ENCODE peak calls at places on chromosomes 16 and 17, in eight cellular contexts. C is GM13976, E is heart right ventricle, F is psoas muscle, Q is MCF 10A, D is IMR-90, U is lower lobe of right lung, G is AG09319. Z is an unnamed sample.

GRCh38 chr17:29561541-29562517 is 5.0 kb downstream of the ABHD15 start:
- DNase-seq in C (peak; percentile 17), E (no peak), F (no peak), Q (no peak), D (no peak), U (peak; percentile 53), G (no peak), Z (no peak)

GRCh38 chr17:21001813-21002221 is 41.0 kb downstream of the USP22 start:
- DNase-seq in C (no peak), E (no peak), F (peak; percentile 4), Q (no peak), D (no peak), U (no peak), G (no peak), Z (no peak)

GRCh38 chr17:59746849-59747445 is 39.5 kb downstream of the VMP1 start:
- DNase-seq in C (peak; percentile 48), E (no peak), F (no peak), Q (peak; percentile 50), D (peak; percentile 71), U (no peak), G (no peak), Z (peak; percentile 36)

GRCh38 chr16:90057738-90058173 is 19.4 kb downstream of the PRDM7 start:
- DNase-seq in C (peak; percentile 40), E (no peak), F (no peak), Q (peak; percentile 14), D (peak; percentile 90), U (no peak), G (no peak), Z (peak; percentile 34)

GRCh38 chr17:61459968-61460718 is 7.9 kb downstream of the TBX4 start:
- DNase-seq in C (no peak), E (no peak), F (no peak), Q (no peak), D (no peak), U (no peak), G (no peak), Z (no peak)

GRCh38 chr17:29862951-29863350 is 67.1 kb downstream of the SSH2 start:
- DNase-seq in C (no peak), E (no peak), F (no peak), Q (no peak), D (no peak), U (no peak), G (no peak), Z (no peak)

GRCh38 chr17:72302735-72303134 is 181.9 kb downstream of the SOX9 start:
- DNase-seq in C (no peak), E (no peak), F (no peak), Q (no peak), D (no peak), U (no peak), G (no peak), Z (no peak)

GRCh38 chr17:1894753-1895339 is 65.0 kb downstream of the RPA1 start:
- DNase-seq in C (no peak), E (no peak), F (no peak), Q (no peak), D (no peak), U (peak; percentile 66), G (no peak), Z (no peak)

GRCh38 chr16:5042574-5043171 is 8.9 kb upstream of the NAGPA start:
- DNase-seq in C (no peak), E (no peak), F (no peak), Q (no peak), D (peak; percentile 60), U (no peak), G (no peak), Z (no peak)

GRCh38 chr16:17416461-17417221 is 54.1 kb downstream of the XYLT1 start:
- DNase-seq in C (peak; percentile 88), E (no peak), F (no peak), Q (no peak), D (peak; percentile 38), U (peak; percentile 63), G (no peak), Z (peak; percentile 85)

GRCh38 chr16:17423195-17423594 is 47.6 kb downstream of the XYLT1 start:
- DNase-seq in C (no peak), E (no peak), F (no peak), Q (no peak), D (no peak), U (no peak), G (no peak), Z (no peak)

GRCh38 chr16:17420821-17421220 is 49.9 kb downstream of the XYLT1 start:
- DNase-seq in C (no peak), E (no peak), F (no peak), Q (no peak), D (peak; percentile 39), U (no peak), G (no peak), Z (no peak)

GRCh38 chr16:17417740-17418139 is 53.0 kb downstream of the XYLT1 start:
- DNase-seq in C (no peak), E (no peak), F (no peak), Q (peak; percentile 1), D (no peak), U (no peak), G (no peak), Z (no peak)

GRCh38 chr16:17419266-17419665 is 51.5 kb downstream of the XYLT1 start:
- DNase-seq in C (no peak), E (no peak), F (no peak), Q (no peak), D (no peak), U (no peak), G (no peak), Z (no peak)
- TF ChIP-seq CTCF in C (no peak), E (no peak), F (no peak), Q (no peak), D (no peak), U (no peak), G (no peak), Z (no peak)

GRCh38 chr17:5785343-5785742 is 201.0 kb upstream of the NLRP1 start:
- DNase-seq in C (no peak), E (no peak), F (no peak), Q (peak; percentile 30), D (peak; percentile 76), U (no peak), G (no peak), Z (peak; percentile 45)

GRCh38 chr17:5784791-5785190 is 200.5 kb upstream of the NLRP1 start:
- DNase-seq in C (no peak), E (no peak), F (no peak), Q (peak; percentile 20), D (no peak), U (no peak), G (no peak), Z (no peak)

GRCh38 chr17:5786510-5786875 is 202.2 kb upstream of the NLRP1 start:
- DNase-seq in C (no peak), E (no peak), F (no peak), Q (no peak), D (no peak), U (no peak), G (no peak), Z (no peak)

GRCh38 chr17:5783851-5784250 is 199.5 kb upstream of the NLRP1 start:
- DNase-seq in C (no peak), E (no peak), F (no peak), Q (no peak), D (no peak), U (no peak), G (no peak), Z (no peak)

DNA sequence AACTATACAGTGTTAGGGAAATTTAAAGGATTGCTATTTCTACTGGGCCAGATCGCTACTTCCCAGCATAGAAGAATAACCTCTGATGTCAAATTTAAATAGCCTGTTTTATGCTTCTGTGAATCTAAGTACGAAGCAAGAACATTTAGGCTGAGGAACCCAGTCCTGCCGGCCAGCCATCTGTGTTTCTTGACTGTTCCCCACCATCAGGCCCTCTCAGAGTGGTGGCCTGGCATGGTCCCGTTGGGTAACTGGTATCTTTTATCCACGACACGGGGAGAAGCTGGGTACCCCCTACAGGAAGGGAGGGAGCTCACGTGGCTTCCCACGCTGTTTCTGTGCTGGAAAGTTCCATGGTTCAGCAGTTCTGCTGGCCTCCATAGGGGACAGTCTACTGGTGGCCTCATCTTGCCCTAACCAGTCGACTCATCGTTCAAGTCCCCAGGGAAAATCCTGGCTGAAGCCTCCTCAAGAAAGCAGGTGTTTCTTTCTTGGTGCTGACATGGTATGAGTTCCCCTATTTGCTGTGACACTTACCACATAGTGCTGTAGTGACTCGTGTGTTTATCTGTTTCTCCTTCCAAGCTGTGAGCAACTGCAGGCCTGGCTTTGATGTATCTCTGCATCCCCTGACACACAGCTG is 201.7 kb upstream of the NLRP1 start:
- DNase-seq in C (peak; percentile 45), E (no peak), F (no peak), Q (no peak), D (peak; percentile 91), U (no peak), G (no peak), Z (peak; percentile 49)
- TF ChIP-seq CTCF in C (no peak), E (no peak), F (no peak), Q (no peak), D (peak; percentile 27), U (no peak), G (peak; percentile 1), Z (no peak)

DNA sequence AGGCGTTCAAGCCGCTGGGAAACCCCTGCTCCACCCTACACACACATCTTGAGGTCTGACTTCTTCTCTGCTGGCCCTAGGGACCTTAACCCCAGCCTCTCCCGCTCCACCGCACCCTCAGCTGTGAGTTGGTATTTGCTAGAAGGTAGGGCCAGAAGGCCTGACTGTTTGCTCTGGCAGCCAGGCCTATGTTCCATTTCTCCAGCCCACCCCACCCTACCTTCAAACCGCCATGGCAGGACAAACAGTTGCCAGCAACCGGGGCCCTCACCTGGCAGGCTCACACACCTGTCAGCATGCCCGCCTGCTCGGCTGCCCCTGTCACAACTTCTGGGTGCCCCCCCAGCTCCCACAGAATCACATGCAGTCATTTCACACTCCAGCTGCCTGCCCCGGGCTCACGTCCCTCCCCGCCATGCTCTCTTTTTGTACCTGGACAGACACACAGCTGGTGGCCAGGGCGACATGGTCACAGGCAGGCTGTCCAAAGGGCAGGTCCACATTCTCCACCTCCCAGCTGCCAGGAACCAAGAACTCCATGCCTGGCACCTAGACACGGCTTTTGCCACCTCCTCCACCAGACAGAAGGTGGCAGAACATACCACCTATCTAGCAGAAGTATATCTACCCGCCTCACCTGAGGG is 2.6 kb upstream of the ATP2A3 start:
- DNase-seq in C (no peak), E (no peak), F (no peak), Q (no peak), D (no peak), U (no peak), G (no peak), Z (no peak)
- TF ChIP-seq CTCF in C (no peak), E (no peak), F (no peak), Q (no peak), D (no peak), U (no peak), G (no peak), Z (peak; percentile 27)

DNA sequence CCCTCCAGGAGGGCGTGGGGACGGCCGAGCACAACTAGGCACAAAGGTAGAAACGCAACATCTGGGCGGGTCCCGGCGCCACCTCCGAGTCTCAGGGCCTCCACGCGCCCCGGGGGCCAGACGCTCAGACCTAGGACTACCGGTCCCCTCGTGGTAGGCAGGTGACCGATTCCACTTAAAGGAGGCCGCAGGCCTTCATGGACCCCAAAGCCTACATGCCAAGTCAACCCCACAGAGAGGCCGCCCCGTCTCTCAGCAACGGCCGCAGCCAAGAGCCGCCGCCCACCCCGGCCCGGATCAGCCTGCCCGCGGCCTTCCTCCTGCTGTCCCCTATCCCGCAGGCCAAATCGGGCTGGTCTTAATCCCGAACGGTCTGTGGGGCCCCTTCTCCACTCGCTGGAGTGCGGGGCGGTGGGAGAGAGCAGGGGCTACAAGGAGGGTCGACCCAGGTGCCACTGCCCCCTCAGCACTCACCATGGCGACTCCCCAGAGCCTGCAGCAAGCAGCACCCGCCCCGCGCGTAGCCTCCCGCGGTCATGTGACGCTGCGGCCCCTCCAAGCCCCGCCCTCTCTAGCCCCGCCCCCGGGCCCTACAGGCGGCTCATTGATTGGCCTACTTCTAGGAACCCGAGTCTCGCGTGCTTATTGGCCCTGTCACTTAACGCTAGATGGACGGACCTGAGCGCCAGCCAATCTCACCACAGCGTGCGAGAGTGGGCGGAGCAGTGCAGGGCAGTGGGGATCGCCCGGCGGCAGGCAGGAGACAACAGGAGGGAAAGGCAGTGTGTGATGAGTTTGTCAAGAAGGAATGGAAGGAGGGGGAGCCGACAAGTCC is at the start of gene VPS35:
- DNase-seq in C (peak; percentile 96), E (peak; percentile 100), F (peak; percentile 99), Q (peak; percentile 99), D (peak; percentile 98), U (peak; percentile 100), G (peak; percentile 97), Z (peak; percentile 95)
- TF ChIP-seq CTCF in C (no peak), E (no peak), F (peak; percentile 6), Q (no peak), D (peak; percentile 20), U (peak; percentile 22), G (peak; percentile 18), Z (no peak)